ENCODE peak calls at places on chromosomes 6 and 20, in ten cellular contexts. I is Panc1, V is K562, Y is upper lobe of right lung, L is aorta, A is IMR-90, X is left lung, B is lower lobe of right lung, M is upper lobe of left lung, N is pancreas. P is an unnamed sample.

GRCh38 chr6:37971711-37972410 is 152.3 kb downstream of the ZFAND3 start:
- ATAC-seq in A (peak; percentile 79), N (no peak), M (no peak), I (no peak), X (peak; percentile 46), B (peak; percentile 51), V (no peak), Y (no peak), L (no peak), P (no peak)

GRCh38 chr6:467671-468082 is 76.1 kb downstream of the IRF4 start:
- ATAC-seq in X (no peak), M (no peak), V (no peak), Y (no peak), B (no peak), L (no peak), N (no peak), A (no peak), I (no peak), P (no peak)

GRCh38 chr6:87645080-87645479 is 55.1 kb downstream of the ORC3 start:
- ATAC-seq in M (no peak), I (no peak), L (no peak), X (no peak), B (no peak), N (no peak), A (no peak), Y (no peak), V (no peak), P (no peak)

GRCh38 chr6:128202169-128202765 is 301.4 kb upstream of the THEMIS start:
- ATAC-seq in Y (peak; percentile 76), M (no peak), X (peak; percentile 75), V (no peak), L (no peak), I (no peak), N (no peak), B (peak; percentile 61), A (no peak), P (no peak)

GRCh38 chr20:19274412-19275015 is 62.1 kb downstream of the SLC24A3 start:
- ATAC-seq in L (peak; percentile 58), X (peak; percentile 22), Y (peak; percentile 30), A (no peak), I (no peak), M (no peak), B (peak; percentile 54), V (no peak), N (no peak), P (peak; percentile 28)

GRCh38 chr6:13863699-13864155 is 49.4 kb upstream of the MCUR1 start:
- ATAC-seq in N (no peak), Y (peak; percentile 27), A (no peak), M (no peak), I (peak; percentile 53), B (peak; percentile 15), X (peak; percentile 70), L (no peak), V (peak; percentile 73), P (no peak)

GRCh38 chr20:32112862-32113261 is 3.3 kb downstream of the TM9SF4 start:
- ATAC-seq in B (peak; percentile 85), V (peak; percentile 59), Y (peak; percentile 82), I (no peak), M (peak; percentile 65), X (peak; percentile 55), A (no peak), L (no peak), N (peak; percentile 9), P (no peak)

GRCh38 chr6:110859335-110859792 is 15.2 kb upstream of the AMD1 start:
- ATAC-seq in V (peak; percentile 27), M (peak; percentile 75), B (peak; percentile 81), A (no peak), L (no peak), N (no peak), Y (peak; percentile 81), X (peak; percentile 75), I (no peak), P (no peak)

DNA sequence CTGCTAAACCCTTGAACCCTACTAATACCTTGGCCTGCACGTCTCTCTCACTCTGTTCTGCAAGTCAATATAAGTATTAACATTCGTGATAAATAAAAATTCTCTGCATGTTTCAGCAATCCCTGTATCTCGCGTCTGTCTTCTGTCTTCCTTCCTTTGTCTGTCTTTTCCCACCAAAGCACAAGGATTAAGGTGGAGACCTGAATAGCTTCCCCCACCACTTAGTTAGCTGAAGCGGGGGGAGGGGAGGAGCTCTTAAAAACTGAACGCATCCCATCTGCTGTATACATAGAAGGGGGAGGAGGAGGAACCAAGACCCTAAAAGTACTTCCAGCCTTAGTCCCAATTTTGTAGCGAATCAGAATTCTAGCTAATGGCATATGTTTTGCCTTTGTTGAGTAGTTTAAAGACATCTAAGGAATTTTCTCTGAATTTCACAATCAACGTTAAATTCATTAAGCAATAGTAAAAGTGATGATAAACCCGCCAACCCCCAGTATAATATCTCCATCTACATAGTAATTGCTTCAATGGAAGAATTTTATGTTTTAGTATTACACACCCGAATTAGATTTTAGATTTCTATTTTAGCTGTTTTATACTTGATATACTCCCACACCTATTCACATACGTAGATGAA is 47.9 kb downstream of the GNAS start:
- ATAC-seq in L (no peak), I (no peak), A (no peak), M (no peak), N (no peak), X (no peak), V (no peak), Y (no peak), B (no peak), P (no peak)
- H3K4me3 ChIP-seq in L (no peak overlapping the region), I (no peak overlapping the region), A (no peak overlapping the region), M (no peak overlapping the region), N (no peak overlapping the region), X (no peak overlapping the region), V (no peak overlapping the region), Y (no peak overlapping the region), B (no peak overlapping the region), P (no peak overlapping the region)

GRCh38 chr6:6695711-6696048 is 107.2 kb downstream of the LY86 start:
- ATAC-seq in A (no peak), I (no peak), M (peak; percentile 34), L (no peak), N (no peak), B (no peak), V (no peak), X (no peak), Y (no peak), P (peak; percentile 16)

GRCh38 chr6:6694368-6694780 is 105.9 kb downstream of the LY86 start:
- ATAC-seq in M (peak; percentile 26), L (no peak), B (peak; percentile 46), N (no peak), A (no peak), Y (peak; percentile 55), I (no peak), X (peak; percentile 70), V (peak; percentile 63), P (no peak)

GRCh38 chr6:6696867-6697531 is 108.5 kb downstream of the LY86 start:
- ATAC-seq in L (no peak), X (peak; percentile 31), B (peak; percentile 49), V (peak; percentile 62), Y (peak; percentile 65), I (no peak), N (peak; percentile 60), A (peak; percentile 32), M (no peak), P (no peak)

GRCh38 chr6:6697620-6698019 is 109.1 kb downstream of the LY86 start:
- ATAC-seq in N (no peak), X (no peak), I (no peak), L (no peak), V (no peak), B (no peak), Y (no peak), A (no peak), M (no peak), P (no peak)

DNA sequence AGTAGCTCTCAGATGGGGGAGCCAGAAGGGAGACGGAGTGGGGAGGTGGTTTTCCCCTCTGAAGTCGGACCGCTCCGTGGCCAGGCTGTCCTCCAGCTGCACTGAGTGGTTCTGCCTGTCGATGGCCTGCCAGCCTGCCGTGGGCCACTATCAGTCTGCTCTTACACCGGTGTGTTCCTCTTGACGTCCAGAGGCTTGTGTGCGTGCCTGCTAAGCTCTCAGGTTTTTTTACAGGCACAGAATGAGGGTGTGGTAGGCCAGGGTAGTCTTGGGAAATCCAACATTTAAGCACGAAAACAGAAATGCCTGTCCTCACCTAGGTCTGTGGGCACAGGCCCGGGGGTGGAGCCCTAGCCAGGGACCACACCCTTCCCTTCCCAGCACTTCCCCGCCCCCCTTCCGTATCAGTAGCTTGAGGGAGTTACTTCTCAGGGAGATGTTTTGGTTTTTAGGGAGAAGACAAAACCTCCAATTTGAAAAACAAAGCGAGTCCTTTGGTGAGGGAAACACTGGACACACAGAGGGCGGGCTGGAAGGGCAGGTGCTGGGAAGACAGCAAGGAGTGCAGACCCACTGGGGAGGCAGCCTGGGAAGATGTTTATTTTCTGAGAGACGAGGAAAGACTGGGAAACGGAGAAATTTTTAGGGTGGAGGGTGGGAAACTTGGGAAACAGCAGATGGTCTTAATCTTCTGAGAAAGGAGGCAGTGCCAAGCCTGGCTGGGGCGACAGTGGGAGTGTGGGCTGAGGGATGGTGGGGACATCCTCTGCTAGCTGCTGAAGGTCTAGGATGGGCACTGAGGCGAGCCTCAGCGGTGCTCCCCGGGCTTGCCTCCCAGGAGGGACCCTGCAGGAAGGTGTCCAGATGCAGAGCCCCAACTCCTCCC is 106.5 kb downstream of the LY86 start:
- ATAC-seq in N (peak; percentile 16), A (no peak), B (peak; percentile 87), M (peak; percentile 43), L (peak; percentile 22), Y (peak; percentile 81), V (peak; percentile 79), I (no peak), X (peak; percentile 85), P (peak; percentile 52)
- H3K27ac ChIP-seq in N (no peak overlapping the region), A (no peak overlapping the region), B (peak overlapping the region; percentile 85), M (peak overlapping the region; percentile 82), L (no peak overlapping the region), Y (peak overlapping the region; percentile 86), V (peak overlapping the region; percentile 70), I (no peak overlapping the region), X (peak overlapping the region; percentile 88), P (peak overlapping the region; percentile 81)

GRCh38 chr6:2845880-2846208 is 4.2 kb upstream of the SERPINB1 start:
- ATAC-seq in B (no peak), M (no peak), X (no peak), I (no peak), Y (no peak), L (no peak), V (no peak), N (no peak), A (no peak), P (no peak)
- H3K4me3 ChIP-seq in B (no peak overlapping the region), M (no peak overlapping the region), X (no peak overlapping the region), I (peak overlapping the region; percentile 20), Y (no peak overlapping the region), L (no peak overlapping the region), V (no peak overlapping the region), N (no peak overlapping the region), A (no peak overlapping the region), P (no peak overlapping the region)

GRCh38 chr6:70363741-70364493 is 49.4 kb upstream of the FAM135A start:
- ATAC-seq in N (peak; percentile 79), V (peak; percentile 61), Y (no peak), A (no peak), B (no peak), X (no peak), L (no peak), I (peak; percentile 42), M (no peak), P (no peak)

GRCh38 chr6:70371454-70372105 is 41.7 kb upstream of the FAM135A start:
- ATAC-seq in A (peak; percentile 78), X (peak; percentile 85), I (peak; percentile 64), B (peak; percentile 76), V (peak; percentile 67), L (no peak), M (peak; percentile 65), Y (peak; percentile 80), N (peak; percentile 81), P (no peak)

GRCh38 chr6:70375166-70375565 is 38.1 kb upstream of the FAM135A start:
- ATAC-seq in X (no peak), I (no peak), Y (no peak), M (no peak), B (no peak), N (no peak), L (no peak), V (no peak), A (peak; percentile 59), P (no peak)

GRCh38 chr6:70370496-70370895 is 42.8 kb upstream of the FAM135A start:
- ATAC-seq in M (no peak), V (no peak), N (no peak), Y (no peak), A (no peak), X (no peak), B (no peak), I (no peak), L (no peak), P (no peak)

GRCh38 chr6:70369332-70369950 is 43.9 kb upstream of the FAM135A start:
- ATAC-seq in I (peak; percentile 93), V (peak; percentile 93), M (peak; percentile 89), Y (peak; percentile 96), L (peak; percentile 87), B (peak; percentile 90), X (peak; percentile 95), A (peak; percentile 98), N (peak; percentile 94), P (peak; percentile 68)
- H3K27ac ChIP-seq in I (no peak overlapping the region), V (no peak overlapping the region), M (no peak overlapping the region), Y (no peak overlapping the region), L (no peak overlapping the region), B (no peak overlapping the region), X (no peak overlapping the region), A (no peak overlapping the region), N (no peak overlapping the region), P (no peak overlapping the region)